ENCODE peak calls at places on chromosomes 11 and 22, in four cellular contexts. W is GDM1, S is frontal cortex, L is anterior cingulate cortex. V is an unnamed sample.
A peak's percentile ranks its signal among the peaks of the same experiment; 100 is the strongest.

GRCh38 chr11:57216463-57216862 is 20.6 kb downstream of the APLNR start:
- DNase-seq in W (no peak), S (no peak), L (no peak), V (no peak)

GRCh38 chr11:115990004-115990447 is 485.8 kb upstream of the CADM1 start:
- DNase-seq in W (no peak), S (peak; percentile 34), L (no peak), V (peak; percentile 90)

GRCh38 chr11:126341760-126342161 is 13.7 kb upstream of the ST3GAL4 start:
- DNase-seq in W (no peak), S (no peak), L (no peak), V (no peak)

GRCh38 chr11:128686045-128686741 is 7.7 kb upstream of the FLI1 start:
- DNase-seq in W (no peak), S (no peak), L (no peak), V (no peak)

GRCh38 chr22:30537083-30537731 is 9.3 kb downstream of the SEC14L6 start:
- DNase-seq in W (no peak), S (no peak), L (no peak), V (no peak)

GRCh38 chr22:39405346-39406085 is 5.9 kb downstream of the TAB1 start:
- DNase-seq in W (no peak), S (peak; percentile 67), L (peak; percentile 74), V (peak; percentile 96)

GRCh38 chr11:109522116-109522755 is 100.2 kb downstream of the C11orf87 start:
- DNase-seq in W (no peak), S (no peak), L (no peak), V (no peak)

GRCh38 chr11:104524276-104524675 is 360.3 kb upstream of the PDGFD start:
- DNase-seq in W (no peak), S (no peak), L (no peak), V (no peak)

GRCh38 chr11:67393990-67394389 is 2.2 kb downstream of the RAD9A start:
- DNase-seq in W (no peak), S (no peak), L (no peak), V (no peak)

GRCh38 chr11:134361241-134361640 is 29.5 kb downstream of the GLB1L2 start:
- DNase-seq in W (no peak), S (no peak), L (no peak), V (peak; percentile 7)

GRCh38 chr11:10943968-10944367 is 86.1 kb upstream of the ZBED5 start:
- DNase-seq in W (no peak), S (no peak), L (no peak), V (no peak)

GRCh38 chr22:26172389-26172990 is 3.2 kb downstream of the SEZ6L start:
- DNase-seq in W (no peak), S (no peak), L (no peak), V (no peak)

GRCh38 chr11:113085446-113085845 is 124.2 kb downstream of the NCAM1 start:
- DNase-seq in W (no peak), S (no peak), L (no peak), V (no peak)

GRCh38 chr11:78253797-78254196 is 65.1 kb downstream of the USP35 start:
- DNase-seq in W (no peak), S (no peak), L (no peak), V (no peak)

GRCh38 chr11:17747131-17747955 is 12.8 kb downstream of the KCNC1 start:
- DNase-seq in W (no peak), S (no peak), L (no peak), V (no peak)

GRCh38 chr11:44542372-44542771 is 23.1 kb upstream of the CD82 start:
- DNase-seq in W (no peak), S (no peak), L (no peak), V (no peak)

GRCh38 chr11:86671386-86672006 is 920 bp downstream of the ME3 start:
- DNase-seq in W (no peak), S (peak; percentile 26), L (no peak), V (peak; percentile 46)

GRCh38 chr22:24134090-24134846 is 47.0 kb upstream of the SUSD2 start:
- DNase-seq in W (peak; percentile 95), S (peak; percentile 65), L (peak; percentile 80), V (peak; percentile 50)

GRCh38 chr11:112852141-112852853 is 108.9 kb upstream of the NCAM1 start:
- DNase-seq in W (no peak), S (no peak), L (no peak), V (no peak)

GRCh38 chr11:43410394-43410793 is 51.7 kb downstream of the TTC17 start:
- DNase-seq in W (no peak), S (no peak), L (no peak), V (no peak)

GRCh38 chr11:134013518-134013917 is 55.4 kb upstream of the JAM3 start:
- DNase-seq in W (no peak), S (no peak), L (no peak), V (no peak)

GRCh38 chr22:43446881-43447280 is 35.1 kb downstream of the MPPED1 start:
- DNase-seq in W (no peak), S (no peak), L (no peak), V (no peak)

GRCh38 chr11:44941286-44942021 is 9.2 kb downstream of the TP53I11 start:
- DNase-seq in W (no peak), S (no peak), L (no peak), V (no peak)

GRCh38 chr11:65434057-65434666 is 11.6 kb downstream of the NEAT1 start:
- DNase-seq in W (no peak), S (no peak), L (no peak), V (no peak)

GRCh38 chr22:26516503-26516902 is 4.2 kb upstream of the TFIP11 start:
- DNase-seq in W (no peak), S (no peak), L (no peak), V (no peak)

GRCh38 chr11:119210035-119210434 is 3.9 kb downstream of the CBL start:
- DNase-seq in W (no peak), S (no peak), L (no peak), V (no peak)

GRCh38 chr22:45584121-45584570 is 81.5 kb downstream of the FBLN1 start:
- DNase-seq in W (no peak), S (peak; percentile 61), L (peak; percentile 37), V (no peak)

GRCh38 chr11:45432100-45432499 is 146.0 kb upstream of the SYT13 start:
- DNase-seq in W (no peak), S (no peak), L (no peak), V (no peak)

GRCh38 chr11:58963551-58964075 is 24.3 kb downstream of the GLYATL1 start:
- DNase-seq in W (no peak), S (no peak), L (no peak), V (no peak)

GRCh38 chr11:50174189-50174588 is 141.5 kb downstream of the OR4C45 start:
- DNase-seq in W (no peak), S (no peak), L (no peak), V (no peak)

GRCh38 chr11:107457205-107457557 is 444 bp downstream of the CWF19L2 start:
- DNase-seq in W (no peak), S (peak; percentile 8), L (no peak), V (no peak)